ENCODE peak calls at places on chromosomes 13 and 19, in ten cellular contexts. K is posterior cingulate gyrus; B is type B pancreatic cell; D is AG09309; E is NCI-H2081; I is LHCN-M2; Q is tibial artery; R is BJ; O is activated CD4-positive, alpha-beta T cell treated with anti-CD3 and anti-CD28 coated beads for 24 hours; X is NCI-H82. U is an unnamed sample.

GRCh38 chr19:41302624-41303351 is 7.2 kb upstream of the CCDC97 start:
- DNase-seq in K (no peak), B (no peak), D (no peak), E (no peak), I (no peak), Q (peak), R (no peak), O (peak), X (no peak), U (no peak)

GRCh38 chr13:51364404-51365008 is 25.0 kb downstream of the SERPINE3 start:
- DNase-seq in K (no peak), B (no peak), D (no peak), E (no peak), I (peak), Q (no peak), R (no peak), O (no peak), X (no peak), U (peak)

GRCh38 chr13:113857531-113858195 is 6.2 kb downstream of the GAS6 start:
- DNase-seq in K (no peak), B (peak), D (no peak), E (no peak), I (no peak), Q (no peak), R (no peak), O (no peak), X (no peak), U (no peak)

GRCh38 chr13:113526466-113527220 is 36.1 kb upstream of the DCUN1D2 start:
- DNase-seq in K (no peak), B (no peak), D (no peak), E (peak), I (no peak), Q (no peak), R (no peak), O (no peak), X (no peak), U (no peak)

GRCh38 chr13:33213797-33214196 is 71.8 kb downstream of the STARD13 start:
- DNase-seq in K (no peak), B (no peak), D (no peak), E (no peak), I (no peak), Q (no peak), R (no peak), O (no peak), X (peak), U (peak)

GRCh38 chr19:16587031-16588023 is 15.1 kb upstream of the SLC35E1 start:
- DNase-seq in K (peak), B (no peak), D (no peak), E (no peak), I (peak), Q (peak), R (no peak), O (no peak), X (peak), U (peak)

GRCh38 chr13:46523972-46524737 is 28.8 kb upstream of the LRCH1 start:
- DNase-seq in K (no peak), B (no peak), D (no peak), E (no peak), I (no peak), Q (no peak), R (no peak), O (no peak), X (no peak), U (no peak)

GRCh38 chr13:102707465-102707864 is 12.6 kb upstream of the METTL21C start:
- DNase-seq in K (no peak), B (no peak), D (peak), E (peak), I (peak), Q (no peak), R (peak), O (no peak), X (peak), U (peak)

GRCh38 chr19:56110515-56111448 is 10.3 kb downstream of the ZNF787 start:
- DNase-seq in K (no peak), B (no peak), D (no peak), E (no peak), I (peak), Q (no peak), R (no peak), O (no peak), X (no peak), U (peak)

GRCh38 chr13:47287291-47287751 is 390.5 kb upstream of the HTR2A start:
- DNase-seq in K (no peak), B (no peak), D (no peak), E (peak), I (peak), Q (no peak), R (no peak), O (no peak), X (no peak), U (no peak)

U was measured in fibroblast of villous mesenchyme.